ENCODE peak calls at places on chromosomes 13 and 19, in seven cellular contexts. C, W, Q, B, X, F and T are unnamed samples.

GRCh38 chr13:107906131-107906530 is 309.2 kb downstream of the LIG4 start:
- DNase-seq in C (no peak), W (no peak), Q (no peak), B (no peak), X (no peak), F (no peak), T (no peak)

GRCh38 chr19:45613926-45614725 is 12.1 kb upstream of the GPR4 start:
- DNase-seq in C (peak), W (no peak), Q (peak), B (no peak), X (no peak), F (no peak), T (peak)

GRCh38 chr19:33796164-33797100 is at the start of gene KCTD15:
- DNase-seq in C (peak), W (no peak), Q (peak), B (peak), X (peak), F (no peak), T (no peak)

GRCh38 chr19:8194528-8195275 is 14.5 kb upstream of the CERS4 start:
- DNase-seq in C (no peak), W (no peak), Q (no peak), B (peak), X (no peak), F (no peak), T (no peak)

GRCh38 chr13:20131057-20131832 is 29.6 kb downstream of the GJA3 start:
- DNase-seq in C (no peak), W (no peak), Q (no peak), B (no peak), X (no peak), F (no peak), T (no peak)

GRCh38 chr13:27026396-27026795 is 145.2 kb downstream of the USP12 start:
- DNase-seq in C (no peak), W (no peak), Q (no peak), B (no peak), X (no peak), F (no peak), T (no peak)

GRCh38 chr13:59651479-59651878 is 512.2 kb downstream of the DIAPH3 start:
- DNase-seq in C (no peak), W (no peak), Q (no peak), B (no peak), X (no peak), F (no peak), T (no peak)

GRCh38 chr19:57512845-57513244 is 13.1 kb downstream of the ZNF773 start:
- DNase-seq in C (peak), W (no peak), Q (peak), B (no peak), X (peak), F (no peak), T (no peak)

GRCh38 chr13:100675660-100676129 is 1.1 kb upstream of the TMTC4 start:
- DNase-seq in C (peak), W (no peak), Q (no peak), B (no peak), X (peak), F (no peak), T (no peak)

GRCh38 chr19:42762782-42763181 is 2.7 kb downstream of the PSG8 start:
- DNase-seq in C (peak), W (no peak), Q (no peak), B (no peak), X (no peak), F (no peak), T (no peak)

GRCh38 chr19:50368649-50369570 is 3.5 kb upstream of the NAPSA start:
- DNase-seq in C (peak), W (peak), Q (peak), B (peak), X (peak), F (peak), T (peak)

GRCh38 chr19:4134351-4134750 is 10.4 kb upstream of the MAP2K2 start:
- DNase-seq in C (peak), W (no peak), Q (no peak), B (no peak), X (no peak), F (no peak), T (no peak)

GRCh38 chr13:75685239-75685697 is 49.1 kb downstream of the LMO7 start:
- DNase-seq in C (peak), W (no peak), Q (peak), B (no peak), X (peak), F (no peak), T (no peak)

GRCh38 chr13:101231751-101232428 is 184.4 kb downstream of the NALCN start:
- DNase-seq in C (peak), W (no peak), Q (peak), B (no peak), X (no peak), F (no peak), T (no peak)

GRCh38 chr13:33751151-33751550 is 66.8 kb upstream of the RFC3 start:
- DNase-seq in C (peak), W (no peak), Q (peak), B (no peak), X (no peak), F (no peak), T (no peak)

GRCh38 chr19:55460670-55461258 is 678 bp downstream of the ISOC2 start:
- DNase-seq in C (peak), W (peak), Q (peak), B (peak), X (peak), F (peak), T (no peak)

GRCh38 chr13:35909837-35910236 is 221.3 kb downstream of the DCLK1 start:
- DNase-seq in C (no peak), W (no peak), Q (no peak), B (no peak), X (peak), F (no peak), T (no peak)

GRCh38 chr13:42110410-42111155 is 62.1 kb downstream of the DGKH start:
- DNase-seq in C (peak), W (peak), Q (peak), B (no peak), X (peak), F (no peak), T (no peak)

GRCh38 chr19:4278460-4278901 is 585 bp upstream of the SHD start:
- DNase-seq in C (no peak), W (no peak), Q (no peak), B (no peak), X (peak), F (no peak), T (no peak)

GRCh38 chr19:11164879-11165406 is 9.4 kb upstream of the SPC24 start:
- DNase-seq in C (peak), W (peak), Q (peak), B (peak), X (no peak), F (peak), T (no peak)

GRCh38 chr13:25630327-25630726 is 258.6 kb downstream of the ATP8A2 start:
- DNase-seq in C (no peak), W (no peak), Q (no peak), B (no peak), X (no peak), F (no peak), T (no peak)

GRCh38 chr19:916645-917322 is 349 bp upstream of the KISS1R start:
- DNase-seq in C (no peak), W (no peak), Q (no peak), B (no peak), X (peak), F (no peak), T (no peak)

GRCh38 chr19:14407889-14408640 is 11.1 kb downstream of the DDX39A start:
- DNase-seq in C (no peak), W (no peak), Q (no peak), B (no peak), X (no peak), F (no peak), T (no peak)

GRCh38 chr13:79492313-79492798 is 11.4 kb downstream of the NDFIP2 start:
- DNase-seq in C (peak), W (no peak), Q (peak), B (no peak), X (peak), F (no peak), T (no peak)

GRCh38 chr19:6765738-6766356 is 1.4 kb downstream of the SH2D3A start:
- DNase-seq in C (no peak), W (peak), Q (no peak), B (no peak), X (peak), F (no peak), T (no peak)

GRCh38 chr19:17617807-17618192 is 62.4 kb downstream of the COLGALT1 start:
- DNase-seq in C (no peak), W (no peak), Q (no peak), B (no peak), X (no peak), F (no peak), T (no peak)

GRCh38 chr13:46207828-46208227 is 3.9 kb upstream of the LRRC63 start:
- DNase-seq in C (no peak), W (no peak), Q (no peak), B (no peak), X (peak), F (no peak), T (no peak)

GRCh38 chr19:22832031-22832762 is at the start of gene ZNF723:
- DNase-seq in C (no peak), W (no peak), Q (no peak), B (no peak), X (peak), F (no peak), T (no peak)

GRCh38 chr19:6424190-6424938 is at the start of gene KHSRP:
- DNase-seq in C (no peak), W (no peak), Q (no peak), B (peak), X (peak), F (no peak), T (no peak)

GRCh38 chr13:104483631-104484030 is 1417.4 kb upstream of the SLC10A2 start:
- DNase-seq in C (no peak), W (no peak), Q (no peak), B (no peak), X (no peak), F (no peak), T (no peak)

DNA sequence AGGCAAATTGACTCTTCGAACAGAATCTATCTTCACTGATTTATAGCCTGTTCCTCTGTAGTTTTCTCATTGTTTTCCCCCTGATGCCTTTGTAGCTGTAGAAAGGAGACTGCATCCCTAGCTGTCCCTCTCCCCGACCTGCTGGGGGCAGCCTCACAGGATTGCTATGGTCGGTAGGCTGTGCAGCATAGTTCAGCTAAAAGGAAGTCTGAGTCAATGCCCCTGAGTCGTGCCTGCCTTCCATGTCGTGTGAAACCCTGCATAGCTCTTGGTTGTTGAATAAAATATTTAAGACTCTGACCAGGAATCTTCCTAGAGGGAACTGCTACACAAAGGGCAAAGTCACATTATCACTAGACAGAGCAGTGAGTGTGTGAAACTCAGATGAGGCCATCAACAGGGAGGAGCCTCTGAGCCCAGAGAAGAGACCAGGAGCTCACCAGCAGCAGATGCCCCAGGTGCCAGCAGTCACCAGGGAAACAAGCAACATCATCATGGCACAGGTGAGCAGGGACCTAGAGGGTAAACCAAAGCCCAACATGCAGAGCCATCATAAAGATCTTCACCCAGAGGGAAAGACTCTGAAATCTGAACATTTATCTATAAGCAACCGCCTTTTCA is 108.4 kb upstream of the NBEA start:
- DNase-seq in C (no peak), W (no peak), Q (no peak), B (no peak), X (peak), F (no peak), T (no peak)
- TF ChIP-seq CTCF in C (no peak), W (no peak), Q (no peak), B (no peak), X (peak), F (no peak), T (no peak)

DNA sequence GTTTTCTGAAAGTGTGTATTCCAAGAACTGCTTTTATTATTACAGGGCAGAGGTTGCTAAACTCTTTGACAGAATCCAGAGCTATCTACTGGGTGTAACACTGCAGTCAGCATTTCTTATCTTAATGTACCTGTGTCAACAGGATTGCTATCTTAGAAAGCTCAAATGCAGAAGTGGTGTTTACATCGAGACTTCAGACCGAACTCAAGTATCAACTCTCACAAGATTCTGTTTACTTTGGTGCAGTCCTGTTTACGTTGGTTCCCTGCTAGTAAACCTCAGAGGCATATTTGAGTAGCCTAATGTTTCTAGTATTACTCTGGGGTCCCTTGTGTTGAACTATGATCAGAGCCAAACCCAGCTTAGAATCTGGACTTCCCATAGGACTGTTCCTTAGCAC is 20.5 kb downstream of the SLC15A1 start:
- DNase-seq in C (no peak), W (no peak), Q (no peak), B (no peak), X (no peak), F (no peak), T (no peak)
- TF ChIP-seq CTCF in C (no peak), W (no peak), Q (no peak), B (no peak), X (no peak), F (no peak), T (no peak)

GRCh38 chr13:111363591-111363990 is 43.1 kb downstream of the TEX29 start:
- DNase-seq in C (no peak), W (no peak), Q (no peak), B (no peak), X (no peak), F (no peak), T (no peak)
- TF ChIP-seq CTCF in C (no peak), W (no peak), Q (no peak), B (no peak), X (no peak), F (no peak), T (no peak)

GRCh38 chr19:38710928-38711725 is 33.1 kb downstream of the CAPN12 start:
- DNase-seq in C (no peak), W (no peak), Q (no peak), B (peak), X (no peak), F (no peak), T (no peak)

GRCh38 chr19:38710416-38710702 is 33.9 kb downstream of the CAPN12 start:
- DNase-seq in C (no peak), W (no peak), Q (no peak), B (no peak), X (no peak), F (no peak), T (no peak)

GRCh38 chr19:38709119-38709518 is 35.2 kb downstream of the CAPN12 start:
- DNase-seq in C (no peak), W (no peak), Q (no peak), B (no peak), X (no peak), F (no peak), T (no peak)

GRCh38 chr19:38708413-38709024 is 35.8 kb downstream of the CAPN12 start:
- DNase-seq in C (no peak), W (no peak), Q (no peak), B (no peak), X (no peak), F (no peak), T (no peak)

DNA sequence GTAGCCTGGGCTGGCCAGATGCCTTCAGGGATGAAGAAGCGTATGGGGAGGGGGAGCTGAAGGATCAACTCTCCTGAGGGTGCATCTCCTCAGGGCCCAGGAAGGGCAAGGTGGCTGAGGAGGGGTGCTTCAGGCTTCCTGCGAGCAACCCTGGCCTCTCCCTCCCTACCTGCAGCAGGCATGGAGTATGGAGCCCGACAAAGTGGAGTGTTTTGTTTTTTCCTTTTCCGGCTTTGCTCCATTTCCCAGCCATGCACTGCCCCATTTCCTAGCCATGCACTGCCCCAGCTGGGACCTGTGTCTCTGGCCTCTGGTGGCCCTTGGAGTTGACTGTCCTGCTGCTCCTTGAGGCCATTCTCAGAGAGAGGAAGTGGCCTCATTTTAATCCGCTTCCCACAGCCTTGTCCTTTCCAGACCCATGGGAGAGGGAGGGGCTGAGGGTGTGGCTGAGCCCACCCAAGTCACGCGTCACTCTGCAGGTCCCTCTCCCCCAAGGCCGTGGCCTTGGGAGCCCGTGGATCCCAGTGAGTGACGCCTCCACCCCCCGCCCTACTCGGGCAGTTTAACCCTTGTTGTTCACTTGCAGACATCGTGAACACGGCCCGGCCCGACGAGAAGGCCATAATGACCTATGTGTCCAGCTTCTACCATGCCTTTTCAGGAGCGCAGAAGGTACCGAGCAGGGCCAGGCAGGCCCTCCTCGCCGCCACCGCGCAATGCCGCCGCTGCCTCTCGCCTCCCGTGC is 34.4 kb downstream of the CAPN12 start:
- DNase-seq in C (no peak), W (no peak), Q (no peak), B (no peak), X (no peak), F (no peak), T (no peak)
- TF ChIP-seq CTCF in C (no peak), W (no peak), Q (no peak), B (no peak), X (no peak), F (no peak), T (no peak)

DNA sequence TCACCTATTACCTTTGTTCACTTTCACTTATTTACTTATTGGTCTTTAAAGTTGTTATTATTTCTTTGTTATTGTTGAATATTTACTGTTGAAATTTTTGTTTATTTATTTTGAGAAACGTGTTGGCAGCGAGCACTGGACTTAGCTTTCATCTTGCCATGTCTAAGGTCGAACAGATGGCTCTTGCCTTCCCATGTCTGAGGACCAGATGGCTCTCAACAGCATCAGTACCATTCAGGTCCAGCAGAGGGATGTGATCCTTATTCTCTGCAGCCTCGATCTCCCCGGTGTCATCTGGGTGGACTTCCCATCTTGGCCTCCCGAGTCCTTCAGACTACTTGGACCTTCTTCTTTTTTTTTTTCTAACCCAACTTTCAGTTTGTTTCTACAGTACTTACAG is 1437.6 kb downstream of the UQCRFS1 start:
- DNase-seq in C (no peak), W (no peak), Q (no peak), B (no peak), X (no peak), F (peak), T (no peak)
- TF ChIP-seq CTCF in C (peak), W (no peak), Q (no peak), B (no peak), X (no peak), F (no peak), T (no peak)

GRCh38 chr13:112575680-112576079 is 12.3 kb downstream of the TUBGCP3 start:
- DNase-seq in C (peak), W (no peak), Q (no peak), B (no peak), X (peak), F (no peak), T (no peak)
- TF ChIP-seq CTCF in C (peak), W (no peak), Q (no peak), B (no peak), X (peak), F (no peak), T (no peak)

GRCh38 chr13:30792257-30793000 is 57.1 kb downstream of the ALOX5AP start:
- DNase-seq in C (peak), W (peak), Q (peak), B (peak), X (peak), F (peak), T (no peak)
- TF ChIP-seq CTCF in C (peak), W (no peak), Q (peak), B (peak), X (no peak), F (peak), T (no peak)

DNA sequence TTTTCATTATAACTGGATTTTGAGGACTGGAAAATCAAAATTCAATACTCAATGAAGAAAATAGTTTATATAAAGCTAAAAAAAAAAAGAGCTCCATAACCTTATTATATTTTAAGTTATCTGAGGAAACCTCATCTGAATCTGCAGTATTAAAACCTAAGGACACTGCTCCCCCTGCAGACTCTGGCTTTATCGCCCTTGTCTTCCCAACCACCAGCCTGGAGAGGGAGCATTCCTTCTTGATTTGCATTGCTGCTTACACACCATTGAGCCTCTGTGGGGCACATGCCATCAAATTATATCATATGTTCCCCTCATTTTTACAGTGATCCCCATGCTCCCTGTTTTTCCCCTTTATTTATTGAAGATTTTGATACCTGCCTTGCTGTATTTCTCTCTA is 871.4 kb upstream of the GPC6 start:
- DNase-seq in C (peak), W (no peak), Q (peak), B (no peak), X (peak), F (no peak), T (no peak)
- TF ChIP-seq CTCF in C (peak), W (no peak), Q (peak), B (no peak), X (peak), F (peak), T (no peak)